ENCODE peak calls at places on chromosomes 11 and 22, in seven cellular contexts. J is neural progenitor cell, T is GM06990, L is H1, H is bronchial epithelial cell, P is psoas muscle, R is choroid plexus epithelial cell. V is an unnamed sample.

GRCh38 chr22:25068701-25069100 is 116.2 kb downstream of the KIAA1671 start:
- DNase-seq in J (no peak), T (no peak), L (no peak), H (no peak), P (peak; percentile 38), R (no peak), V (no peak)

GRCh38 chr11:19345519-19345847 is 104.7 kb upstream of the E2F8 start:
- DNase-seq in J (peak; percentile 75), T (no peak), L (no peak), H (no peak), P (peak; percentile 54), R (no peak), V (no peak)

GRCh38 chr22:23404689-23405365 is 175.3 kb downstream of the IGLL1 start:
- DNase-seq in J (peak; percentile 53), T (no peak), L (no peak), H (no peak), P (no peak), R (peak; percentile 59), V (no peak)

GRCh38 chr11:107293677-107294344 is 163.8 kb downstream of the CWF19L2 start:
- DNase-seq in J (peak; percentile 9), T (no peak), L (peak; percentile 3), H (peak; percentile 1), P (no peak), R (no peak), V (no peak)

GRCh38 chr22:23215294-23216204 is 35.2 kb downstream of the BCR start:
- DNase-seq in J (no peak), T (no peak), L (no peak), H (peak; percentile 77), P (no peak), R (no peak), V (no peak)

GRCh38 chr11:121039971-121040613 is 16.2 kb downstream of the TBCEL start:
- DNase-seq in J (no peak), T (no peak), L (no peak), H (no peak), P (no peak), R (no peak), V (no peak)

GRCh38 chr11:12539570-12539969 is 134.7 kb upstream of the TEAD1 start:
- DNase-seq in J (no peak), T (no peak), L (no peak), H (peak; percentile 95), P (no peak), R (peak; percentile 87), V (no peak)

GRCh38 chr11:36433896-36434295 is 76.2 kb downstream of the TRAF6 start:
- DNase-seq in J (no peak), T (no peak), L (no peak), H (no peak), P (no peak), R (no peak), V (no peak)

GRCh38 chr11:43895601-43896000 is 15.0 kb downstream of the ALKBH3 start:
- DNase-seq in J (no peak), T (no peak), L (no peak), H (no peak), P (no peak), R (no peak), V (no peak)

GRCh38 chr11:58027341-58027740 is 3.4 kb upstream of the OR6Q1 start:
- DNase-seq in J (no peak), T (no peak), L (no peak), H (no peak), P (no peak), R (no peak), V (no peak)

GRCh38 chr11:83087035-83087434 is 15.3 kb upstream of the RAB30 start:
- DNase-seq in J (no peak), T (no peak), L (no peak), H (peak; percentile 48), P (no peak), R (peak; percentile 49), V (no peak)

GRCh38 chr11:72375241-72375640 is 59.1 kb downstream of the CLPB start:
- DNase-seq in J (no peak), T (no peak), L (no peak), H (no peak), P (no peak), R (no peak), V (no peak)

GRCh38 chr22:37549704-37550059 is 10.6 kb upstream of the CDC42EP1 start:
- DNase-seq in J (peak; percentile 40), T (no peak), L (no peak), H (no peak), P (no peak), R (peak; percentile 57), V (no peak)

GRCh38 chr11:14119357-14119756 is 156.8 kb downstream of the SPON1 start:
- DNase-seq in J (no peak), T (no peak), L (no peak), H (peak; percentile 65), P (no peak), R (no peak), V (no peak)

GRCh38 chr11:78094250-78094649 is 14.6 kb upstream of the NDUFC2 start:
- DNase-seq in J (no peak), T (no peak), L (no peak), H (no peak), P (no peak), R (no peak), V (no peak)

GRCh38 chr11:66124564-66124963 is 54.5 kb downstream of the PACS1 start:
- DNase-seq in J (no peak), T (no peak), L (no peak), H (peak; percentile 88), P (no peak), R (no peak), V (no peak)

DNA sequence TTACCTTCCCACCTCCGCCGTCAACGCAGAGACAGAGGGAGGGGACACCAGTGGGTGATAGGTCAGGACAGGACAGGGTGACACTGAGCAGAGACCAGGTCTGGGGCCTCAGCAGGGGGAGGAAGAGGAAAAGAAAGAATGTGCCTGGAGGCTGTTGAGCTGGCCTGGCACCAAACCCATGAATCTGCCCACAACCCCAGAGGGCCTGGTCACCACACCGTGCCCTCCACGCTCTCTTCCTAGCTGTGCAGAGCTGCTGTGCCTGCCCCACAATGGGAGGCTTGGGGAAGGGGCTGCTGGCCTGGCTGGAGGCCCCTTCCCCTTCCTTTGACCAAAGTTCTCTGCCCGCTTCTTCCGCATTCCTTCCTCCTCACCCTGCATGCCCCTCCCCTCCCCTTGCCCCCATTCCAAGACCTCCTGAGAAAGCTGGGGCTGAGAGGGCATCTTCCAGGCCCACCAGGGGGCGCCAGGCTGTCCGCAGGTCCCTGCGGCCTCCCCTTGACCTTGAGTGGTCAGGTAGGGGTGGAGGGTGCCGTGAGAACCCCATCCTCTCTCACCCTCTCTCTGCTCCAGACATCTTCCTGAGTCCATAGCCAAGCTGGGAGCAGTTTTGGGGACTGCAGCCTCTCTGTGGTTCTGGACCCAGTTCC is 11.0 kb upstream of the CACNA1I start:
- DNase-seq in J (peak; percentile 67), T (no peak), L (peak; percentile 41), H (no peak), P (no peak), R (no peak), V (no peak)
- TF ChIP-seq CTCF in J (peak; percentile 65), T (peak; percentile 82), L (peak; percentile 81), H (peak; percentile 59), P (no peak), R (peak; percentile 65), V (peak; percentile 26)

GRCh38 chr11:59669611-59670009 is 773 bp upstream of the PATL1 start:
- DNase-seq in J (no peak), T (no peak), L (no peak), H (peak; percentile 53), P (no peak), R (peak; percentile 82), V (no peak)
- H3K4me3 ChIP-seq in J (peak overlapping the region; percentile 93), T (peak overlapping the region; percentile 78), L (peak overlapping the region; percentile 76), H (peak overlapping the region; percentile 60), P (peak overlapping the region; percentile 86), R (peak overlapping the region; percentile 82), V (peak overlapping the region; percentile 91)

GRCh38 chr11:33774356-33775063 is at the start of gene FBXO3:
- DNase-seq in J (peak; percentile 97), T (peak; percentile 84), L (peak; percentile 58), H (peak; percentile 60), P (peak; percentile 89), R (peak; percentile 79), V (peak; percentile 63)
- TF ChIP-seq CTCF in J (no peak), T (no peak), L (no peak), H (no peak), P (no peak), R (no peak), V (no peak)

GRCh38 chr11:123429336-123429735 is 733 bp upstream of the GRAMD1B start:
- DNase-seq in J (no peak), T (no peak), L (no peak), H (peak; percentile 49), P (no peak), R (peak; percentile 19), V (no peak)
- H3K4me3 ChIP-seq in J (peak overlapping the region; percentile 90), T (no peak overlapping the region), L (peak overlapping the region; percentile 31), H (no peak overlapping the region), P (peak overlapping the region; percentile 82), R (no peak overlapping the region), V (no peak overlapping the region)

GRCh38 chr11:24896118-24896835 is 399.4 kb downstream of the LUZP2 start:
- DNase-seq in J (no peak), T (no peak), L (no peak), H (no peak), P (no peak), R (no peak), V (no peak)
- TF ChIP-seq CTCF in J (no peak), T (no peak), L (no peak), H (no peak), P (no peak), R (no peak), V (no peak)

GRCh38 chr22:21660904-21661303 is 4.9 kb upstream of the PPIL2 start:
- DNase-seq in J (no peak), T (no peak), L (no peak), H (no peak), P (no peak), R (no peak), V (no peak)
- H3K4me3 ChIP-seq in J (no peak overlapping the region), T (no peak overlapping the region), L (no peak overlapping the region), H (no peak overlapping the region), P (no peak overlapping the region), R (no peak overlapping the region), V (no peak overlapping the region)